ENCODE peak calls at places on chromosomes 5 and 9, in four cellular contexts. J is cardiac fibroblast, K is HL-60, T is DMS153. U is an unnamed sample.

GRCh38 chr9:124849801-124850200 is 3.5 kb upstream of the WDR38 start:
- DNase-seq in J (peak; percentile 85), K (no peak), T (no peak), U (no peak)

GRCh38 chr5:159089675-159090074 is 10.0 kb downstream of the EBF1 start:
- DNase-seq in J (no peak), K (no peak), T (no peak), U (no peak)

GRCh38 chr9:36436909-36437308 is 36.8 kb upstream of the RNF38 start:
- DNase-seq in J (peak; percentile 39), K (no peak), T (peak; percentile 12), U (peak; percentile 90)

GRCh38 chr5:92179651-92180050 is 796.5 kb upstream of the ARRDC3 start:
- DNase-seq in J (no peak), K (no peak), T (no peak), U (no peak)

GRCh38 chr5:116621599-116621998 is 47.0 kb upstream of the SEMA6A start:
- DNase-seq in J (no peak), K (no peak), T (no peak), U (no peak)

GRCh38 chr5:125372694-125373621 is 626.5 kb upstream of the ZNF608 start:
- DNase-seq in J (peak; percentile 37), K (no peak), T (peak; percentile 61), U (peak; percentile 15)

GRCh38 chr5:59266410-59266809 is 627.1 kb downstream of the PDE4D start:
- DNase-seq in J (no peak), K (no peak), T (no peak), U (no peak)

GRCh38 chr9:93318441-93318840 is 133.0 kb upstream of the FAM120A start:
- DNase-seq in J (no peak), K (no peak), T (no peak), U (no peak)

GRCh38 chr9:128800061-128800460 is 13.0 kb downstream of the TBC1D13 start:
- DNase-seq in J (no peak), K (no peak), T (no peak), U (no peak)

GRCh38 chr9:88645869-88646204 is 110.9 kb downstream of the NXNL2 start:
- DNase-seq in J (no peak), K (no peak), T (no peak), U (no peak)

U was measured in NCI-H2029.